ENCODE peak calls at places on chromosome 13, in eight cellular contexts. One of them, this sample, is unnamed.
A peak's percentile ranks its signal among the peaks of the same experiment; 100 is the strongest.

GRCh38 chr13:110616103-110617101 is 1.1 kb downstream of the NAXD start:
- DNase-seq in stomach: peak; percentile 55
- DNase-seq in BE2C: no peak
- DNase-seq in neural crest cell: no peak
- DNase-seq in AG09309: no peak
- DNase-seq in right atrium auricular region: no peak
- DNase-seq in CD4-positive, alpha-beta T cell: peak; percentile 11
- DNase-seq in NB4: peak; percentile 62
- DNase-seq in this sample: no peak

GRCh38 chr13:36310417-36311108 is 12.9 kb upstream of the CCDC169 start:
- DNase-seq in stomach: no peak
- DNase-seq in BE2C: no peak
- DNase-seq in neural crest cell: no peak
- DNase-seq in AG09309: no peak
- DNase-seq in right atrium auricular region: no peak
- DNase-seq in CD4-positive, alpha-beta T cell: no peak
- DNase-seq in NB4: peak; percentile 33
- DNase-seq in this sample: no peak

GRCh38 chr13:45713721-45714120 is 11.6 kb downstream of the CBY2 start:
- DNase-seq in stomach: no peak
- DNase-seq in BE2C: no peak
- DNase-seq in neural crest cell: no peak
- DNase-seq in AG09309: no peak
- DNase-seq in right atrium auricular region: no peak
- DNase-seq in CD4-positive, alpha-beta T cell: no peak
- DNase-seq in NB4: no peak
- DNase-seq in this sample: no peak

GRCh38 chr13:25319781-25320180 is 18.4 kb downstream of the NUP58 start:
- DNase-seq in stomach: no peak
- DNase-seq in BE2C: no peak
- DNase-seq in neural crest cell: no peak
- DNase-seq in AG09309: no peak
- DNase-seq in right atrium auricular region: no peak
- DNase-seq in CD4-positive, alpha-beta T cell: no peak
- DNase-seq in NB4: no peak
- DNase-seq in this sample: no peak

GRCh38 chr13:41694902-41695301 is 237.6 kb downstream of the RGCC start:
- DNase-seq in stomach: no peak
- DNase-seq in BE2C: no peak
- DNase-seq in neural crest cell: no peak
- DNase-seq in AG09309: peak; percentile 91
- DNase-seq in right atrium auricular region: peak; percentile 61
- DNase-seq in CD4-positive, alpha-beta T cell: no peak
- DNase-seq in NB4: peak; percentile 74
- DNase-seq in this sample: no peak

GRCh38 chr13:84630486-84630885 is 748.2 kb upstream of the SLITRK1 start:
- DNase-seq in stomach: no peak
- DNase-seq in BE2C: no peak
- DNase-seq in neural crest cell: no peak
- DNase-seq in AG09309: no peak
- DNase-seq in right atrium auricular region: no peak
- DNase-seq in CD4-positive, alpha-beta T cell: no peak
- DNase-seq in NB4: no peak
- DNase-seq in this sample: no peak

GRCh38 chr13:34678154-34678553 is 263.9 kb upstream of the NBEA start:
- DNase-seq in stomach: no peak
- DNase-seq in BE2C: no peak
- DNase-seq in neural crest cell: no peak
- DNase-seq in AG09309: no peak
- DNase-seq in right atrium auricular region: no peak
- DNase-seq in CD4-positive, alpha-beta T cell: no peak
- DNase-seq in NB4: no peak
- DNase-seq in this sample: no peak

GRCh38 chr13:83716121-83716520 is 166.2 kb downstream of the SLITRK1 start:
- DNase-seq in stomach: no peak
- DNase-seq in BE2C: no peak
- DNase-seq in neural crest cell: no peak
- DNase-seq in AG09309: no peak
- DNase-seq in right atrium auricular region: no peak
- DNase-seq in CD4-positive, alpha-beta T cell: no peak
- DNase-seq in NB4: no peak
- DNase-seq in this sample: no peak

GRCh38 chr13:40082644-40083043 is 427.2 kb downstream of the COG6 start:
- DNase-seq in stomach: no peak
- DNase-seq in BE2C: no peak
- DNase-seq in neural crest cell: no peak
- DNase-seq in AG09309: no peak
- DNase-seq in right atrium auricular region: peak; percentile 60
- DNase-seq in CD4-positive, alpha-beta T cell: no peak
- DNase-seq in NB4: no peak
- DNase-seq in this sample: no peak

GRCh38 chr13:42836930-42837329 is 55.5 kb downstream of the FAM216B start:
- DNase-seq in stomach: no peak
- DNase-seq in BE2C: peak; percentile 33
- DNase-seq in neural crest cell: no peak
- DNase-seq in AG09309: no peak
- DNase-seq in right atrium auricular region: no peak
- DNase-seq in CD4-positive, alpha-beta T cell: no peak
- DNase-seq in NB4: no peak
- DNase-seq in this sample: no peak

GRCh38 chr13:33018886-33019285 is 2.7 kb downstream of the KL start:
- DNase-seq in stomach: no peak
- DNase-seq in BE2C: no peak
- DNase-seq in neural crest cell: no peak
- DNase-seq in AG09309: no peak
- DNase-seq in right atrium auricular region: no peak
- DNase-seq in CD4-positive, alpha-beta T cell: no peak
- DNase-seq in NB4: no peak
- DNase-seq in this sample: no peak

GRCh38 chr13:98216135-98216565 is 39.1 kb upstream of the RNF113B start:
- DNase-seq in stomach: peak; percentile 67
- DNase-seq in BE2C: peak; percentile 66
- DNase-seq in neural crest cell: no peak
- DNase-seq in AG09309: no peak
- DNase-seq in right atrium auricular region: no peak
- DNase-seq in CD4-positive, alpha-beta T cell: no peak
- DNase-seq in NB4: no peak
- DNase-seq in this sample: no peak

GRCh38 chr13:66009241-66009640 is 1220.9 kb downstream of the PCDH9 start:
- DNase-seq in stomach: no peak
- DNase-seq in BE2C: no peak
- DNase-seq in neural crest cell: no peak
- DNase-seq in AG09309: no peak
- DNase-seq in right atrium auricular region: no peak
- DNase-seq in CD4-positive, alpha-beta T cell: no peak
- DNase-seq in NB4: no peak
- DNase-seq in this sample: no peak

GRCh38 chr13:113458218-113459065 is 5.2 kb upstream of the ADPRHL1 start:
- DNase-seq in stomach: no peak
- DNase-seq in BE2C: peak; percentile 83
- DNase-seq in neural crest cell: no peak
- DNase-seq in AG09309: no peak
- DNase-seq in right atrium auricular region: no peak
- DNase-seq in CD4-positive, alpha-beta T cell: no peak
- DNase-seq in NB4: peak; percentile 46
- DNase-seq in this sample: no peak

GRCh38 chr13:108987488-108987887 is 358.1 kb downstream of the MYO16 start:
- DNase-seq in stomach: no peak
- DNase-seq in BE2C: no peak
- DNase-seq in neural crest cell: no peak
- DNase-seq in AG09309: peak; percentile 10
- DNase-seq in right atrium auricular region: no peak
- DNase-seq in CD4-positive, alpha-beta T cell: no peak
- DNase-seq in NB4: no peak
- DNase-seq in this sample: no peak

GRCh38 chr13:113426591-113426986 is 26.7 kb downstream of the ADPRHL1 start:
- DNase-seq in stomach: no peak
- DNase-seq in BE2C: no peak
- DNase-seq in neural crest cell: no peak
- DNase-seq in AG09309: no peak
- DNase-seq in right atrium auricular region: no peak
- DNase-seq in CD4-positive, alpha-beta T cell: no peak
- DNase-seq in NB4: no peak
- DNase-seq in this sample: no peak

GRCh38 chr13:42750858-42751257 is 30.5 kb upstream of the FAM216B start:
- DNase-seq in stomach: no peak
- DNase-seq in BE2C: no peak
- DNase-seq in neural crest cell: no peak
- DNase-seq in AG09309: no peak
- DNase-seq in right atrium auricular region: no peak
- DNase-seq in CD4-positive, alpha-beta T cell: no peak
- DNase-seq in NB4: no peak
- DNase-seq in this sample: no peak

GRCh38 chr13:83150616-83151307 is 731.5 kb downstream of the SLITRK1 start:
- DNase-seq in stomach: no peak
- DNase-seq in BE2C: no peak
- DNase-seq in neural crest cell: no peak
- DNase-seq in AG09309: no peak
- DNase-seq in right atrium auricular region: no peak
- DNase-seq in CD4-positive, alpha-beta T cell: no peak
- DNase-seq in NB4: no peak
- DNase-seq in this sample: no peak

GRCh38 chr13:83223546-83223945 is 658.7 kb downstream of the SLITRK1 start:
- DNase-seq in stomach: no peak
- DNase-seq in BE2C: no peak
- DNase-seq in neural crest cell: no peak
- DNase-seq in AG09309: no peak
- DNase-seq in right atrium auricular region: no peak
- DNase-seq in CD4-positive, alpha-beta T cell: no peak
- DNase-seq in NB4: no peak
- DNase-seq in this sample: no peak

GRCh38 chr13:99281811-99282263 is 23.7 kb upstream of the GPR18 start:
- DNase-seq in stomach: peak; percentile 51
- DNase-seq in BE2C: no peak
- DNase-seq in neural crest cell: no peak
- DNase-seq in AG09309: no peak
- DNase-seq in right atrium auricular region: peak; percentile 77
- DNase-seq in CD4-positive, alpha-beta T cell: peak; percentile 51
- DNase-seq in NB4: peak; percentile 92
- DNase-seq in this sample: no peak
- TF ChIP-seq CTCF in stomach: no peak
- TF ChIP-seq CTCF in BE2C: no peak
- TF ChIP-seq CTCF in neural crest cell: no peak
- TF ChIP-seq CTCF in AG09309: no peak
- TF ChIP-seq CTCF in right atrium auricular region: no peak
- TF ChIP-seq CTCF in CD4-positive, alpha-beta T cell: no peak
- TF ChIP-seq CTCF in NB4: no peak
- TF ChIP-seq CTCF in this sample: no peak

DNA sequence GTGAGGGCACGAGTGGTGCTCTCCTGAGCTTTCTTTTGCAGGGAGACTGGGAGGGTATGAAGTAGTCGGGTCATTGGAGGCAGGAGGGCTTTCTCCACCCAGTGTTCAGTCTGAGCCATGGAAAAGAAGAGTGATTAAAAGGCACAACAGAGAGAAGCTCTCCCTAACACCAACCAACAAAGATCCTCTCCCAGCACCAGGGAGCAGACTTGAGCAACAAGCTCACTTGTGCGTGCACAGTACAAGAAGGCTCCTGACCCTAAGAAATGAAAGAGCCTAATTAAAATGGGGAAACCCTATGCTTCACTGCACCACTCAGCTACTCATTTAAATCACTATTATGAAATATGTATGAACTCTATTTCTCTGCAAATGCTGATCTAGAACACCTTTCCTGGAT is 276.3 kb upstream of the SOX21 start:
- DNase-seq in stomach: no peak
- DNase-seq in BE2C: no peak
- DNase-seq in neural crest cell: no peak
- DNase-seq in AG09309: no peak
- DNase-seq in right atrium auricular region: no peak
- DNase-seq in CD4-positive, alpha-beta T cell: no peak
- DNase-seq in NB4: peak; percentile 13
- DNase-seq in this sample: no peak
- TF ChIP-seq CTCF in stomach: no peak
- TF ChIP-seq CTCF in BE2C: no peak
- TF ChIP-seq CTCF in neural crest cell: no peak
- TF ChIP-seq CTCF in AG09309: no peak
- TF ChIP-seq CTCF in right atrium auricular region: no peak
- TF ChIP-seq CTCF in CD4-positive, alpha-beta T cell: no peak
- TF ChIP-seq CTCF in NB4: no peak
- TF ChIP-seq CTCF in this sample: no peak

DNA sequence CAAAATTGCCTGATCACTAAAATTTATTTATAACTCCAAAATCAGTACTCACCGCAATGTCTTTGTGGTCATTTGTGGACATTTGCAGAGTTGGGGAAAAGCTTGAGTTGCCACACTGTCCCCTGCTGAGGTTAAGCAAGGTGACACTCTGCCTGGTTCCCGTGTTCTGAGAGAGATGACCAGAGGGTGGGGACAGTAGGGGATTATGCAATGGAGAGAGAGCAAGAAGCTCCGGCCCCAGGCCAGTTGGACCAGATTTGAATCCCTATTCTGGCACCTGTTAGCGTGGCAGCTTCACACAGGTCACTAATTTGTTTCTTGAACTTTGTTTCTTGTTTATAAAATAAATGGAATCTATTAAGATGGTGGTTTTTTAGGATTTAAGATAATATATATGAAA is 17.8 kb downstream of the ERCC5 start:
- DNase-seq in stomach: no peak
- DNase-seq in BE2C: no peak
- DNase-seq in neural crest cell: no peak
- DNase-seq in AG09309: no peak
- DNase-seq in right atrium auricular region: no peak
- DNase-seq in CD4-positive, alpha-beta T cell: no peak
- DNase-seq in NB4: no peak
- DNase-seq in this sample: no peak
- TF ChIP-seq CTCF in stomach: no peak
- TF ChIP-seq CTCF in BE2C: no peak
- TF ChIP-seq CTCF in neural crest cell: no peak
- TF ChIP-seq CTCF in AG09309: no peak
- TF ChIP-seq CTCF in right atrium auricular region: no peak
- TF ChIP-seq CTCF in CD4-positive, alpha-beta T cell: no peak
- TF ChIP-seq CTCF in NB4: no peak
- TF ChIP-seq CTCF in this sample: no peak

GRCh38 chr13:67833564-67833963 is 603.4 kb upstream of the PCDH9 start:
- DNase-seq in stomach: no peak
- DNase-seq in BE2C: no peak
- DNase-seq in neural crest cell: no peak
- DNase-seq in AG09309: no peak
- DNase-seq in right atrium auricular region: no peak
- DNase-seq in CD4-positive, alpha-beta T cell: no peak
- DNase-seq in NB4: no peak
- DNase-seq in this sample: no peak
- TF ChIP-seq CTCF in stomach: no peak
- TF ChIP-seq CTCF in BE2C: no peak
- TF ChIP-seq CTCF in neural crest cell: no peak
- TF ChIP-seq CTCF in AG09309: no peak
- TF ChIP-seq CTCF in right atrium auricular region: no peak
- TF ChIP-seq CTCF in CD4-positive, alpha-beta T cell: no peak
- TF ChIP-seq CTCF in NB4: no peak
- TF ChIP-seq CTCF in this sample: no peak

GRCh38 chr13:79477968-79478367 is 3.0 kb upstream of the NDFIP2 start:
- DNase-seq in stomach: no peak
- DNase-seq in BE2C: no peak
- DNase-seq in neural crest cell: no peak
- DNase-seq in AG09309: no peak
- DNase-seq in right atrium auricular region: no peak
- DNase-seq in CD4-positive, alpha-beta T cell: no peak
- DNase-seq in NB4: no peak
- DNase-seq in this sample: no peak
- TF ChIP-seq CTCF in stomach: no peak
- TF ChIP-seq CTCF in BE2C: peak; percentile 1
- TF ChIP-seq CTCF in neural crest cell: no peak
- TF ChIP-seq CTCF in AG09309: no peak
- TF ChIP-seq CTCF in right atrium auricular region: no peak
- TF ChIP-seq CTCF in CD4-positive, alpha-beta T cell: no peak
- TF ChIP-seq CTCF in NB4: no peak
- TF ChIP-seq CTCF in this sample: no peak

GRCh38 chr13:20938302-20938701 is 35.8 kb upstream of the XPO4 start:
- DNase-seq in stomach: no peak
- DNase-seq in BE2C: no peak
- DNase-seq in neural crest cell: no peak
- DNase-seq in AG09309: no peak
- DNase-seq in right atrium auricular region: no peak
- DNase-seq in CD4-positive, alpha-beta T cell: no peak
- DNase-seq in NB4: no peak
- DNase-seq in this sample: no peak
- TF ChIP-seq CTCF in stomach: no peak
- TF ChIP-seq CTCF in BE2C: no peak
- TF ChIP-seq CTCF in neural crest cell: no peak
- TF ChIP-seq CTCF in AG09309: no peak
- TF ChIP-seq CTCF in right atrium auricular region: no peak
- TF ChIP-seq CTCF in CD4-positive, alpha-beta T cell: no peak
- TF ChIP-seq CTCF in NB4: no peak
- TF ChIP-seq CTCF in this sample: no peak